ENCODE peak calls at places on chromosomes 16 and 17, in four cellular contexts. D is fibroblast of pulmonary artery, J is iris pigment epithelial cell, U is A549. F is an unnamed sample.

GRCh38 chr17:1260762-1261161 is 9.5 kb upstream of the BHLHA9 start:
- DNase-seq in U (no peak), D (no peak), J (no peak), F (no peak)

GRCh38 chr16:74573622-74574021 is 33.3 kb downstream of the GLG1 start:
- DNase-seq in J (no peak), D (no peak), U (no peak), F (no peak)

GRCh38 chr17:66829386-66829864 is 5.5 kb upstream of the CACNG5 start:
- DNase-seq in J (peak; percentile 76), U (peak; percentile 34), D (peak; percentile 82), F (no peak)

GRCh38 chr16:81493755-81494433 is 49.3 kb downstream of the CMIP start:
- DNase-seq in D (peak; percentile 50), U (peak; percentile 78), J (peak; percentile 86), F (peak; percentile 12)

GRCh38 chr17:50422738-50423137 is 3.3 kb upstream of the ACSF2 start:
- DNase-seq in J (no peak), U (no peak), D (no peak), F (no peak)

GRCh38 chr16:49704586-49705155 is 151.2 kb downstream of the ZNF423 start:
- DNase-seq in U (no peak), J (peak; percentile 10), D (no peak), F (no peak)

GRCh38 chr16:67158637-67159600 is 790 bp downstream of the TRADD start:
- DNase-seq in D (peak; percentile 28), J (no peak), U (peak; percentile 59), F (peak; percentile 77)

GRCh38 chr17:67243284-67243683 is 1.7 kb downstream of the HELZ start:
- DNase-seq in D (no peak), U (no peak), J (no peak), F (no peak)

GRCh38 chr17:47967607-47968252 is 3.2 kb upstream of the CDK5RAP3 start:
- DNase-seq in J (peak; percentile 79), U (peak; percentile 80), D (peak; percentile 70), F (no peak)

GRCh38 chr17:28950017-28950751 is 1.1 kb downstream of the PHF12 start:
- DNase-seq in U (peak; percentile 64), J (peak; percentile 45), D (peak; percentile 48), F (peak; percentile 42)

GRCh38 chr17:64622931-64623654 is 39.0 kb downstream of the SMURF2 start:
- DNase-seq in D (peak; percentile 86), U (peak; percentile 61), J (peak; percentile 90), F (no peak)

GRCh38 chr17:8695916-8696415 is 48.7 kb downstream of the CCDC42 start:
- DNase-seq in J (no peak), D (no peak), U (no peak), F (no peak)

GRCh38 chr16:84648595-84649510 is 542 bp downstream of the KLHL36 start:
- DNase-seq in D (no peak), U (no peak), J (peak; percentile 17), F (peak; percentile 10)

GRCh38 chr17:1013729-1014090 is 16.8 kb downstream of the TIMM22 start:
- DNase-seq in U (no peak), D (no peak), J (no peak), F (no peak)

GRCh38 chr17:35315283-35315682 is 58.1 kb downstream of the SLFN11 start:
- DNase-seq in J (peak; percentile 92), D (peak; percentile 89), U (peak; percentile 20), F (no peak)

GRCh38 chr16:27313422-27314160 is at the start of gene IL4R:
- DNase-seq in D (peak; percentile 93), U (peak; percentile 80), J (peak; percentile 88), F (peak; percentile 43)

GRCh38 chr17:81256616-81257015 is 17.5 kb downstream of the NDUFAF8 start:
- DNase-seq in U (peak; percentile 48), D (peak; percentile 42), J (peak; percentile 75), F (no peak)

GRCh38 chr16:49484454-49484853 is 110.8 kb downstream of the C16orf78 start:
- DNase-seq in D (peak; percentile 10), J (no peak), U (no peak), F (no peak)

GRCh38 chr16:23781176-23781575 is 26.4 kb downstream of the CHP2 start:
- DNase-seq in U (no peak), J (no peak), D (no peak), F (no peak)

GRCh38 chr17:60077672-60078519 is 825 bp downstream of the HEATR6 start:
- DNase-seq in J (peak; percentile 59), U (no peak), D (peak; percentile 54), F (no peak)